ENCODE peak calls at places on chromosomes 2 and 18, in ten cellular contexts. One of them, this sample, is unnamed. For H3K4me1, the result is how much of the 10 kb centered on the place peaks cover.

GRCh38 chr2:120552079-120552478 is 183.6 kb upstream of the GLI2 start:
- ATAC-seq in right cardiac atrium: no peak
- ATAC-seq in heart right ventricle: no peak
- ATAC-seq in A549: no peak
- ATAC-seq in upper lobe of right lung: no peak
- ATAC-seq in K562: peak
- ATAC-seq in naive thymus-derived CD4-positive, alpha-beta T cell: no peak
- ATAC-seq in HepG2: peak
- ATAC-seq in right lobe of liver: no peak
- ATAC-seq in psoas muscle: no peak
- ATAC-seq in this sample: no peak

GRCh38 chr2:106307860-106308259 is 113.8 kb upstream of the UXS1 start:
- ATAC-seq in psoas muscle: no peak
- ATAC-seq in A549: no peak
- ATAC-seq in heart right ventricle: no peak
- ATAC-seq in right lobe of liver: no peak
- ATAC-seq in K562: no peak
- ATAC-seq in naive thymus-derived CD4-positive, alpha-beta T cell: no peak
- ATAC-seq in right cardiac atrium: no peak
- ATAC-seq in HepG2: no peak
- ATAC-seq in upper lobe of right lung: no peak
- ATAC-seq in this sample: no peak

GRCh38 chr2:240462704-240463273 is 27.3 kb downstream of the GPC1 start:
- ATAC-seq in A549: no peak
- ATAC-seq in K562: no peak
- ATAC-seq in HepG2: no peak
- ATAC-seq in psoas muscle: no peak
- ATAC-seq in right cardiac atrium: no peak
- ATAC-seq in heart right ventricle: no peak
- ATAC-seq in upper lobe of right lung: no peak
- ATAC-seq in naive thymus-derived CD4-positive, alpha-beta T cell: no peak
- ATAC-seq in right lobe of liver: no peak
- ATAC-seq in this sample: no peak

GRCh38 chr2:233907627-233908026 is 9.5 kb upstream of the TRPM8 start:
- ATAC-seq in A549: no peak
- ATAC-seq in HepG2: no peak
- ATAC-seq in K562: no peak
- ATAC-seq in right lobe of liver: no peak
- ATAC-seq in naive thymus-derived CD4-positive, alpha-beta T cell: no peak
- ATAC-seq in right cardiac atrium: no peak
- ATAC-seq in upper lobe of right lung: no peak
- ATAC-seq in heart right ventricle: no peak
- ATAC-seq in psoas muscle: no peak
- ATAC-seq in this sample: no peak

GRCh38 chr18:61998957-61999356 is 106.2 kb upstream of the RNF152 start:
- ATAC-seq in right cardiac atrium: no peak
- ATAC-seq in naive thymus-derived CD4-positive, alpha-beta T cell: no peak
- ATAC-seq in psoas muscle: no peak
- ATAC-seq in heart right ventricle: no peak
- ATAC-seq in HepG2: no peak
- ATAC-seq in upper lobe of right lung: no peak
- ATAC-seq in K562: no peak
- ATAC-seq in right lobe of liver: peak
- ATAC-seq in A549: no peak
- ATAC-seq in this sample: no peak

GRCh38 chr18:55603775-55604174 is 15.8 kb upstream of the TCF4 start:
- ATAC-seq in right cardiac atrium: no peak
- ATAC-seq in heart right ventricle: no peak
- ATAC-seq in right lobe of liver: no peak
- ATAC-seq in A549: no peak
- ATAC-seq in upper lobe of right lung: no peak
- ATAC-seq in HepG2: no peak
- ATAC-seq in psoas muscle: no peak
- ATAC-seq in naive thymus-derived CD4-positive, alpha-beta T cell: no peak
- ATAC-seq in K562: no peak
- ATAC-seq in this sample: no peak

GRCh38 chr2:165898381-165898780 is 55.2 kb downstream of the TTC21B start:
- ATAC-seq in upper lobe of right lung: no peak
- ATAC-seq in K562: no peak
- ATAC-seq in right cardiac atrium: no peak
- ATAC-seq in naive thymus-derived CD4-positive, alpha-beta T cell: no peak
- ATAC-seq in heart right ventricle: no peak
- ATAC-seq in right lobe of liver: no peak
- ATAC-seq in A549: no peak
- ATAC-seq in psoas muscle: no peak
- ATAC-seq in HepG2: no peak
- ATAC-seq in this sample: no peak

GRCh38 chr2:96412307-96413066 is 76.9 kb downstream of the NCAPH start:
- ATAC-seq in right cardiac atrium: no peak
- ATAC-seq in HepG2: peak
- ATAC-seq in psoas muscle: no peak
- ATAC-seq in K562: peak
- ATAC-seq in heart right ventricle: no peak
- ATAC-seq in A549: no peak
- ATAC-seq in upper lobe of right lung: no peak
- ATAC-seq in naive thymus-derived CD4-positive, alpha-beta T cell: no peak
- ATAC-seq in right lobe of liver: no peak
- ATAC-seq in this sample: no peak

GRCh38 chr2:164976301-164976700 is 21.0 kb upstream of the SLC38A11 start:
- ATAC-seq in upper lobe of right lung: no peak
- ATAC-seq in psoas muscle: no peak
- ATAC-seq in naive thymus-derived CD4-positive, alpha-beta T cell: no peak
- ATAC-seq in A549: no peak
- ATAC-seq in HepG2: no peak
- ATAC-seq in K562: no peak
- ATAC-seq in right cardiac atrium: no peak
- ATAC-seq in heart right ventricle: no peak
- ATAC-seq in right lobe of liver: no peak
- ATAC-seq in this sample: no peak

GRCh38 chr2:15006667-15007066 is 374.1 kb downstream of the LRATD1 start:
- ATAC-seq in K562: no peak
- ATAC-seq in HepG2: no peak
- ATAC-seq in right cardiac atrium: no peak
- ATAC-seq in upper lobe of right lung: no peak
- ATAC-seq in naive thymus-derived CD4-positive, alpha-beta T cell: no peak
- ATAC-seq in right lobe of liver: no peak
- ATAC-seq in heart right ventricle: no peak
- ATAC-seq in psoas muscle: no peak
- ATAC-seq in A549: no peak
- ATAC-seq in this sample: no peak

GRCh38 chr2:14634885-14635871 is 2.7 kb downstream of the LRATD1 start:
- ATAC-seq in upper lobe of right lung: peak
- ATAC-seq in heart right ventricle: peak
- ATAC-seq in naive thymus-derived CD4-positive, alpha-beta T cell: no peak
- ATAC-seq in right cardiac atrium: peak
- ATAC-seq in psoas muscle: peak
- ATAC-seq in HepG2: no peak
- ATAC-seq in right lobe of liver: peak
- ATAC-seq in K562: peak
- ATAC-seq in A549: peak
- ATAC-seq in this sample: peak

GRCh38 chr2:84302513-84303412 is 156.3 kb downstream of the SUCLG1 start:
- ATAC-seq in right lobe of liver: peak
- ATAC-seq in K562: peak
- ATAC-seq in right cardiac atrium: peak
- ATAC-seq in heart right ventricle: no peak
- ATAC-seq in naive thymus-derived CD4-positive, alpha-beta T cell: peak
- ATAC-seq in upper lobe of right lung: peak
- ATAC-seq in psoas muscle: no peak
- ATAC-seq in HepG2: peak
- ATAC-seq in A549: peak
- ATAC-seq in this sample: no peak

GRCh38 chr2:40131061-40131704 is 320.7 kb downstream of the SLC8A1 start:
- ATAC-seq in upper lobe of right lung: no peak
- ATAC-seq in right cardiac atrium: no peak
- ATAC-seq in HepG2: no peak
- ATAC-seq in right lobe of liver: no peak
- ATAC-seq in heart right ventricle: no peak
- ATAC-seq in psoas muscle: no peak
- ATAC-seq in K562: no peak
- ATAC-seq in A549: no peak
- ATAC-seq in naive thymus-derived CD4-positive, alpha-beta T cell: no peak
- ATAC-seq in this sample: no peak

GRCh38 chr2:164510895-164511294 is 110.4 kb downstream of the GRB14 start:
- ATAC-seq in upper lobe of right lung: peak
- ATAC-seq in naive thymus-derived CD4-positive, alpha-beta T cell: no peak
- ATAC-seq in right lobe of liver: no peak
- ATAC-seq in right cardiac atrium: peak
- ATAC-seq in HepG2: no peak
- ATAC-seq in A549: no peak
- ATAC-seq in psoas muscle: peak
- ATAC-seq in heart right ventricle: peak
- ATAC-seq in K562: no peak
- ATAC-seq in this sample: no peak

DNA sequence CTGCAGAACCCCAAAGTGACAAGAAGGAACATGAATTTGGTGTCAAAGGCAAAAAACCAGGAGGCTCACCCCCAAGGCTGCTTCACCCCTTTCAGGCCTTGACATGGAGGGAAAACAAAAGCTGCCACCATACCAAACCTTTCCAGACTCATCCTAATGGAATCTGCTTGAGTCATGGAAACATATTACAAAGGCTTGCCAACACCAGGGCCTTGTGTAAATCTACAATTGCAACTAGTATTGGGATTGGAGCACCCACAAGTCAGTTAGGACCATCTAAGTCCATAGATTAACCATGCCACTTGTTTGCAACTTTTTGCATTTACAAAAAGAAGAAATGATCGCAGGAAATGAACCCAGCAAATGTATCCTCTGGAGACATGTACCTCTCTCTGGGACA is 297.6 kb downstream of the CDCA7 start:
- ATAC-seq in upper lobe of right lung: no peak
- ATAC-seq in HepG2: no peak
- ATAC-seq in psoas muscle: no peak
- ATAC-seq in A549: peak
- ATAC-seq in naive thymus-derived CD4-positive, alpha-beta T cell: no peak
- ATAC-seq in right cardiac atrium: no peak
- ATAC-seq in right lobe of liver: no peak
- ATAC-seq in heart right ventricle: no peak
- ATAC-seq in K562: no peak
- ATAC-seq in this sample: no peak
- H3K27ac ChIP-seq in upper lobe of right lung: no peak
- H3K27ac ChIP-seq in HepG2: no peak
- H3K27ac ChIP-seq in psoas muscle: no peak
- H3K27ac ChIP-seq in A549: peak
- H3K27ac ChIP-seq in naive thymus-derived CD4-positive, alpha-beta T cell: no peak
- H3K27ac ChIP-seq in right cardiac atrium: no peak
- H3K27ac ChIP-seq in right lobe of liver: no peak
- H3K27ac ChIP-seq in heart right ventricle: no peak
- H3K27ac ChIP-seq in K562: no peak
- H3K27ac ChIP-seq in this sample: no peak

GRCh38 chr2:63268946-63269345 is 218.3 kb downstream of the OTX1 start:
- ATAC-seq in right lobe of liver: no peak
- ATAC-seq in naive thymus-derived CD4-positive, alpha-beta T cell: no peak
- ATAC-seq in upper lobe of right lung: no peak
- ATAC-seq in HepG2: no peak
- ATAC-seq in heart right ventricle: no peak
- ATAC-seq in K562: no peak
- ATAC-seq in A549: no peak
- ATAC-seq in psoas muscle: no peak
- ATAC-seq in right cardiac atrium: no peak
- ATAC-seq in this sample: no peak
- H3K4me1 ChIP-seq in right lobe of liver: under half
- H3K4me1 ChIP-seq in naive thymus-derived CD4-positive, alpha-beta T cell: under half
- H3K4me1 ChIP-seq in upper lobe of right lung: under half
- H3K4me1 ChIP-seq in HepG2: under half
- H3K4me1 ChIP-seq in heart right ventricle: under half
- H3K4me1 ChIP-seq in K562: under half
- H3K4me1 ChIP-seq in A549: under half
- H3K4me1 ChIP-seq in psoas muscle: under half
- H3K4me1 ChIP-seq in right cardiac atrium: under half
- H3K4me1 ChIP-seq in this sample: under half

DNA sequence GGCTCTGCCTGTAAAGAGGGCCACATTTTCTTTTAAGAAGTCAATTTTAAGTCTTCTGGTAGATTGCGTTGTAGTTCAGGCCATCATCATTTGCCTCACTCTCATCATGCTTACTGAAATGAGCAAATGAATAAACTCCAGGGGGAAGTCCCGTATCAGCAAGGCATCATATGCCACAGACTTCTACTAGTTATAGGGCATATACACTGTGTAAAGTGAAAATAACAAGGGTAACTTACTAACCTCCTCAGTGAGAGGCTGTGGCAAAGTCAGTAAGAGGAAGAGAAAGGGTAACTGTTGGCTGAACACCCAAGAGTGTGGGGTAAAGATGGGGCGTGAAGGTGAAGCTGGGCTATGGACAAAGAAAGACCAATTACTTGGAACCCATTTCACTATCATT is 456.2 kb downstream of the SPAG16 start:
- ATAC-seq in K562: no peak
- ATAC-seq in upper lobe of right lung: no peak
- ATAC-seq in naive thymus-derived CD4-positive, alpha-beta T cell: no peak
- ATAC-seq in HepG2: no peak
- ATAC-seq in right lobe of liver: no peak
- ATAC-seq in right cardiac atrium: no peak
- ATAC-seq in heart right ventricle: no peak
- ATAC-seq in psoas muscle: no peak
- ATAC-seq in A549: no peak
- ATAC-seq in this sample: no peak
- H3K4me3 ChIP-seq in K562: no peak
- H3K4me3 ChIP-seq in upper lobe of right lung: no peak
- H3K4me3 ChIP-seq in naive thymus-derived CD4-positive, alpha-beta T cell: no peak
- H3K4me3 ChIP-seq in HepG2: no peak
- H3K4me3 ChIP-seq in right lobe of liver: no peak
- H3K4me3 ChIP-seq in right cardiac atrium: no peak
- H3K4me3 ChIP-seq in heart right ventricle: no peak
- H3K4me3 ChIP-seq in psoas muscle: no peak
- H3K4me3 ChIP-seq in A549: no peak
- H3K4me3 ChIP-seq in this sample: no peak

DNA sequence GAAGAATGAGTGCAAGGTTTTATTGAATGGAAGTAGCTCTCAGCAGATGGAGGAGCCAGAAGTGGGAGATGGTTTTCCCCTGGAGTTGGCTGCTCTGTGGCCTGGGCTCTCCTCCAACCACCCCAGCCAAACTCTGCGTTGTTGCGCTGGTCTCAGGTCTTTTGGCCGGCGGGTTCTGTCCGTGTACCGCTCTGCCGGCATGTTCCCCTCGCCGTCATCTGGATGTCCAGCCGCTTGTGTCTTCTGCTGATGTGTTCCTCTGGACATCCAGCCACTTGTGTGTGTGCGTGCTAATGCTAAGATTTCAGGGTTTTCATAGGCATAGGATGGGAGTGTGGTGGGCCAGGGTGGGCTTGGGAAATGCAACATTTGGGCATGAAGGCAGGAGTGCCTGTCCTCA is 1311.3 kb upstream of the TMEFF2 start:
- ATAC-seq in right cardiac atrium: no peak
- ATAC-seq in upper lobe of right lung: no peak
- ATAC-seq in naive thymus-derived CD4-positive, alpha-beta T cell: no peak
- ATAC-seq in right lobe of liver: no peak
- ATAC-seq in heart right ventricle: no peak
- ATAC-seq in A549: no peak
- ATAC-seq in psoas muscle: no peak
- ATAC-seq in HepG2: no peak
- ATAC-seq in K562: peak
- ATAC-seq in this sample: no peak
- H3K27ac ChIP-seq in right cardiac atrium: no peak
- H3K27ac ChIP-seq in upper lobe of right lung: no peak
- H3K27ac ChIP-seq in naive thymus-derived CD4-positive, alpha-beta T cell: no peak
- H3K27ac ChIP-seq in right lobe of liver: no peak
- H3K27ac ChIP-seq in heart right ventricle: no peak
- H3K27ac ChIP-seq in A549: no peak
- H3K27ac ChIP-seq in psoas muscle: no peak
- H3K27ac ChIP-seq in HepG2: no peak
- H3K27ac ChIP-seq in K562: peak
- H3K27ac ChIP-seq in this sample: no peak